ENCODE peak calls at places on chromosomes 12 and 14, in five cellular contexts. W is body of pancreas, L is upper lobe of left lung, S is HCT116, Z is IMR-90. Y is an unnamed sample.

GRCh38 chr12:98297557-98297956 is 217.8 kb upstream of the TMPO start:
- ATAC-seq in W (no peak), L (no peak), S (no peak), Z (no peak), Y (no peak)

GRCh38 chr12:52074656-52075408 is 4.7 kb upstream of the SMIM41 start:
- ATAC-seq in Z (no peak), S (no peak), W (no peak), L (no peak), Y (no peak)

GRCh38 chr12:3124917-3125316 is 47.7 kb downstream of the TSPAN9 start:
- ATAC-seq in Z (no peak), L (no peak), W (no peak), S (no peak), Y (no peak)

GRCh38 chr12:62319058-62319457 is 58.9 kb downstream of the USP15 start:
- ATAC-seq in L (peak), Z (no peak), W (no peak), S (no peak), Y (no peak)

GRCh38 chr12:14442221-14442881 is 76.9 kb downstream of the ATF7IP start:
- ATAC-seq in S (no peak), Z (no peak), W (peak), L (no peak), Y (peak)

GRCh38 chr14:52342849-52343606 is 28.9 kb downstream of the PTGER2 start:
- ATAC-seq in L (no peak), S (peak), W (no peak), Z (no peak), Y (no peak)

GRCh38 chr12:26817183-26817591 is 15.8 kb downstream of the ITPR2 start:
- ATAC-seq in W (no peak), Z (no peak), L (no peak), S (no peak), Y (no peak)

GRCh38 chr14:21894003-21894897 is 220.6 kb upstream of the OR4E1 start:
- ATAC-seq in W (no peak), S (peak), L (no peak), Z (no peak), Y (no peak)

GRCh38 chr12:74922117-74922516 is 287.5 kb downstream of the KCNC2 start:
- ATAC-seq in W (no peak), Z (no peak), S (no peak), L (no peak), Y (peak)

GRCh38 chr14:53714495-53715389 is 241.9 kb downstream of the BMP4 start:
- ATAC-seq in Z (no peak), W (peak), L (peak), S (peak), Y (peak)

GRCh38 chr12:29566441-29566840 is 69.0 kb upstream of the OVCH1 start:
- ATAC-seq in S (no peak), L (no peak), Z (no peak), W (no peak), Y (no peak)

GRCh38 chr14:89430271-89430620 is 13.2 kb upstream of the FOXN3 start:
- ATAC-seq in W (no peak), L (no peak), Z (no peak), S (no peak), Y (no peak)

GRCh38 chr12:123937707-123938600 is 34.7 kb downstream of the CCDC92 start:
- ATAC-seq in S (no peak), W (no peak), Z (peak), L (peak), Y (no peak)

GRCh38 chr14:52067873-52068740 is 752 bp downstream of the NID2 start:
- ATAC-seq in Z (peak), S (no peak), L (peak), W (peak), Y (peak)

GRCh38 chr12:39443704-39444234 is 849 bp upstream of the KIF21A start:
- ATAC-seq in Z (no peak), W (no peak), L (no peak), S (no peak), Y (no peak)

GRCh38 chr14:87952307-87953094 is 40.5 kb downstream of the GALC start:
- ATAC-seq in S (no peak), L (no peak), Z (no peak), W (no peak), Y (no peak)

GRCh38 chr14:44895716-44896115 is 66.0 kb downstream of the KLHL28 start:
- ATAC-seq in S (no peak), L (no peak), W (no peak), Z (peak), Y (no peak)

GRCh38 chr14:100709252-100709955 is 17.3 kb upstream of the DLK1 start:
- ATAC-seq in S (no peak), L (peak), W (no peak), Z (peak), Y (peak)

GRCh38 chr12:123723765-123724164 is 11.6 kb downstream of the ATP6V0A2 start:
- ATAC-seq in S (no peak), W (no peak), L (no peak), Z (no peak), Y (no peak)

GRCh38 chr14:94665121-94665520 is 52.9 kb downstream of the SERPINA3 start:
- ATAC-seq in S (no peak), W (no peak), L (peak), Z (peak), Y (no peak)

GRCh38 chr14:63200035-63200740 is 4.1 kb upstream of the RHOJ start:
- ATAC-seq in Z (no peak), S (no peak), W (no peak), L (peak), Y (no peak)

GRCh38 chr12:32860182-32860581 is 36.4 kb downstream of the PKP2 start:
- ATAC-seq in L (no peak), S (no peak), Z (no peak), W (peak), Y (no peak)

GRCh38 chr14:36996133-36996856 is 176.1 kb downstream of the SLC25A21 start:
- ATAC-seq in W (no peak), L (no peak), Z (peak), S (peak), Y (no peak)

GRCh38 chr12:49942921-49943662 is 7.4 kb upstream of the AQP2 start:
- ATAC-seq in Z (no peak), W (no peak), L (no peak), S (no peak), Y (no peak)

GRCh38 chr12:118336123-118336522 is 36.6 kb downstream of the TAOK3 start:
- ATAC-seq in W (no peak), L (no peak), Z (peak), S (no peak), Y (no peak)

GRCh38 chr14:102760485-102761193 is 16.6 kb upstream of the TRAF3 start:
- ATAC-seq in L (peak), W (no peak), Z (no peak), S (no peak), Y (no peak)

GRCh38 chr12:9615420-9616135 is 7.9 kb upstream of the KLRB1 start:
- ATAC-seq in L (peak), S (no peak), W (no peak), Z (no peak), Y (no peak)

GRCh38 chr14:73477618-73478266 is 13.0 kb upstream of the RIOX1 start:
- ATAC-seq in S (no peak), L (peak), W (no peak), Z (peak), Y (no peak)

GRCh38 chr12:102441077-102441596 is 39.2 kb downstream of the IGF1 start:
- ATAC-seq in Z (no peak), L (no peak), S (no peak), W (no peak), Y (peak)

GRCh38 chr12:113366827-113367226 is 8.4 kb downstream of the PLBD2 start:
- ATAC-seq in L (no peak), W (no peak), Z (no peak), S (no peak), Y (no peak)

GRCh38 chr14:64703393-64704144 is 655 bp upstream of the PLEKHG3 start:
- ATAC-seq in Z (no peak), W (no peak), S (peak), L (no peak), Y (peak)
- H3K27ac ChIP-seq in Z (peak), W (peak), S (peak), L (peak), Y (peak)

DNA sequence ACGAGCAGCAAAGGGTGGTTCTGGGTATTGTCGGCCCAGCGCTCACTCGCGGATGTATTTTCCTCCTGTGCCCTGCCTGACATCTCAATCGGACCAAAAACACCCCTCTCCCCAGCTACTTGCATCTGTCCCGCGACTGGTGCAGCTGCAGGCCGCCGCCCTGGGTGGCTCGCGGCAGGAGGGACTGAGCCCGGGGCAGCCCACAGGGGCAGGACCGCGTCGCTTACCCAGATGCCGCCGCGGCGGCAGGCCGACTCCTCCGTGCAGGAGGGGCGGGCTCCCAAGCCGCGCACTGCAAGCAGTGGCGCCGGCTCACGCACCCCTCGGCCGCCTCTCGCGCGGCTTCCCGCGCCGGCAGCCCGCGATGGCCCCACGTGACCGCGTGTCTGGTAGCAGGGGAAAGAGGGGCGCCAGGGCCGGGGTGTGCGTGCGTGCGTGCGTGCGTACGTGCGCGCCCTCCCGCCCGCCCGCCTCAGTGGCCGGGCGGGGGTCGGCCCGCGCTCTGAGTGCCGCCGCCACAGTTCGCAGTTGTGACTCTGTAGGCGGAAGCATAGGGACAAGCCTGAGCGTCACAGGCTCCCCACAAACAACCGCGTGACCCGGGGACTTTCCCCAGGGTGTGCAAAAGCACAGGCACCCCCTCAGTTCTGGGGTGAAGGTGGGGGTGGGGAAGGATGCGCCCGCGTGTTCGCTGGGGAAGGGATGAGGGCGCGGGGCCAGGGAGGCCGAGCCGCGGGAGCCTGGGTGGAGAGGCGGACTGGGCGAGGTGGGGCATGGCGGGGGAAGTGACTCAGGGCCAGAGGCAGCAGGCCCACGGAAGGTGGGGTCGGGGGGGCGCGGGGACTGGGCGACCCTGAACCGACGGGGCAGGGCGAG is at the start of gene ZBTB25:
- ATAC-seq in L (peak), S (peak), W (peak), Z (peak), Y (peak)
- TF ChIP-seq POLR2A in L (peak), S (peak), W (peak), Z (peak), Y (peak)

GRCh38 chr12:103773109-103773905 is 67.7 kb downstream of the NT5DC3 start:
- ATAC-seq in S (no peak), Z (no peak), L (no peak), W (no peak), Y (no peak)
- H3K27ac ChIP-seq in S (no peak), Z (no peak), L (no peak), W (no peak), Y (peak)

GRCh38 chr12:6662906-6663742 is at the start of gene ING4:
- ATAC-seq in W (peak), S (peak), L (peak), Z (peak), Y (peak)
- TF ChIP-seq POLR2A in W (peak), S (no peak), L (peak), Z (peak), Y (peak)

GRCh38 chr14:66398437-66398836 is 87.7 kb upstream of the CCDC196 start:
- ATAC-seq in S (no peak), L (no peak), W (no peak), Z (no peak), Y (no peak)
- H3K27ac ChIP-seq in S (no peak), L (no peak), W (no peak), Z (no peak), Y (no peak)